ENCODE peak calls at places on chromosomes 1 and 21, in four cellular contexts. H is K562, Z is A549, P is IMR-90. T is an unnamed sample.

GRCh38 chr1:8629241-8630091 is 188.0 kb downstream of the RERE start:
- DNase-seq in H (no peak), Z (no peak), P (peak; percentile 76), T (no peak)

GRCh38 chr21:38383411-38384245 is 114.6 kb downstream of the ERG start:
- DNase-seq in Z (no peak), P (no peak), H (no peak), T (no peak)

GRCh38 chr1:46062651-46063319 is 69.6 kb downstream of the PIK3R3 start:
- DNase-seq in H (no peak), P (peak; percentile 22), Z (no peak), T (no peak)

GRCh38 chr1:169896013-169896412 is 2.3 kb upstream of the SCYL3 start:
- DNase-seq in P (no peak), H (no peak), Z (no peak), T (no peak)

GRCh38 chr1:205535096-205535495 is 30.6 kb downstream of the CDK18 start:
- DNase-seq in Z (no peak), P (no peak), H (no peak), T (no peak)

GRCh38 chr1:153305682-153306081 is 7.1 kb downstream of the PGLYRP3 start:
- DNase-seq in H (no peak), Z (no peak), P (no peak), T (no peak)

GRCh38 chr21:15309721-15310120 is 244.9 kb upstream of the NRIP1 start:
- DNase-seq in Z (no peak), H (no peak), P (no peak), T (no peak)

GRCh38 chr1:5423109-5423508 is 569.1 kb downstream of the NPHP4 start:
- DNase-seq in Z (no peak), P (no peak), H (no peak), T (no peak)

GRCh38 chr1:196723325-196724185 is 51.1 kb upstream of the CFHR3 start:
- DNase-seq in P (peak; percentile 23), H (peak; percentile 29), Z (peak; percentile 68), T (peak; percentile 81)

GRCh38 chr1:231312389-231312788 is 25.3 kb downstream of the EXOC8 start:
- DNase-seq in H (no peak), Z (no peak), P (no peak), T (no peak)

GRCh38 chr1:222071313-222071886 is 329.5 kb upstream of the DUSP10 start:
- DNase-seq in Z (no peak), P (no peak), H (no peak), T (no peak)

GRCh38 chr1:223833948-223834347 is 11.8 kb downstream of the TP53BP2 start:
- DNase-seq in P (no peak), H (no peak), Z (no peak), T (no peak)

GRCh38 chr1:54332781-54333585 is 73.2 kb downstream of the SSBP3 start:
- DNase-seq in P (no peak), H (no peak), Z (no peak), T (no peak)

GRCh38 chr1:31569773-31570172 is 6.5 kb upstream of the TINAGL1 start:
- DNase-seq in P (no peak), H (no peak), Z (no peak), T (no peak)

GRCh38 chr1:199815947-199816346 is 211.6 kb upstream of the NR5A2 start:
- DNase-seq in H (no peak), Z (no peak), P (no peak), T (no peak)

GRCh38 chr1:4771721-4772120 is 117.3 kb downstream of the AJAP1 start:
- DNase-seq in Z (no peak), P (no peak), H (no peak), T (no peak)

GRCh38 chr1:63317007-63317813 is 5.2 kb upstream of the FOXD3 start:
- DNase-seq in H (peak; percentile 80), P (peak; percentile 41), Z (peak; percentile 91), T (no peak)

GRCh38 chr1:100879422-100879821 is 15.2 kb downstream of the EXTL2 start:
- DNase-seq in H (no peak), P (no peak), Z (no peak), T (no peak)

GRCh38 chr1:1630965-1631792 is 794 bp upstream of the MMP23B start:
- DNase-seq in H (no peak), P (no peak), Z (no peak), T (peak; percentile 70)

GRCh38 chr1:198232407-198232806 is 75.6 kb downstream of the NEK7 start:
- DNase-seq in Z (no peak), P (peak; percentile 6), H (no peak), T (no peak)

GRCh38 chr1:223189525-223189902 is 46.5 kb upstream of the TLR5 start:
- DNase-seq in P (no peak), Z (no peak), H (no peak), T (no peak)

GRCh38 chr1:19310720-19311502 is 1.0 kb downstream of the AKR7A2 start:
- DNase-seq in P (peak; percentile 18), H (no peak), Z (no peak), T (no peak)

GRCh38 chr21:14766241-14766640 is 220.1 kb upstream of the SAMSN1 start:
- DNase-seq in H (no peak), Z (peak; percentile 20), P (no peak), T (peak; percentile 48)

GRCh38 chr1:12057382-12057781 is 5.7 kb upstream of the TNFRSF8 start:
- DNase-seq in P (peak; percentile 23), Z (no peak), H (no peak), T (no peak)

GRCh38 chr1:180027949-180028445 is 73.4 kb downstream of the CEP350 start:
- DNase-seq in H (no peak), P (peak; percentile 74), Z (no peak), T (no peak)

GRCh38 chr1:26702680-26703038 is 6.8 kb downstream of the ARID1A start:
- DNase-seq in P (no peak), H (no peak), Z (no peak), T (no peak)

GRCh38 chr1:175471039-175471800 is 272.2 kb downstream of the TNR start:
- DNase-seq in H (no peak), Z (peak; percentile 18), P (no peak), T (no peak)
- TF ChIP-seq CEBPB in H (peak; percentile 34), Z (no peak), P (no peak), T (no peak)

DNA sequence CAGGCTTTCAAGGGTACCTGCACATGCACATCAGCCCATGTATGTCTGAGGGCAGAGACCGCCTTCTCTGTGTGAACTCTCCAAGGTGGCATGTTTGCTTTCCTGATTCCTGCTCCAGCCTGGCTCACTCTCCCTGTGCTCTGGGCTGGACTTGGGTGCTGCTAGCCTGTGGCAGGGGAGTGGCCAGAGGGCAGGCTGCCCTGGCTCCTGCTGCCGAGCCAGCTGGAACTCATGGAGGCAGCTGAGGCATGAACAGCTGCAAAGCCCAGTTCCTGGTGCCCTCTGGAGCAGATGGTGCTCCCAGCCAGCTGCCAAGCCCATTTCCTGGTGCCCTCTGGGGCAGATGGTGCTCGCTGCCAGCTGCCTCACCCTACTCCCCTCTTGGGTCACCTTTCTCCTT is 7.6 kb downstream of the UBL4B start:
- DNase-seq in Z (no peak), H (no peak), P (no peak), T (no peak)
- TF ChIP-seq CEBPB in Z (no peak), H (no peak), P (no peak), T (no peak)

GRCh38 chr1:76218888-76219588 is 144.5 kb downstream of the ST6GALNAC3 start:
- DNase-seq in H (no peak), Z (no peak), P (no peak), T (no peak)

DNA sequence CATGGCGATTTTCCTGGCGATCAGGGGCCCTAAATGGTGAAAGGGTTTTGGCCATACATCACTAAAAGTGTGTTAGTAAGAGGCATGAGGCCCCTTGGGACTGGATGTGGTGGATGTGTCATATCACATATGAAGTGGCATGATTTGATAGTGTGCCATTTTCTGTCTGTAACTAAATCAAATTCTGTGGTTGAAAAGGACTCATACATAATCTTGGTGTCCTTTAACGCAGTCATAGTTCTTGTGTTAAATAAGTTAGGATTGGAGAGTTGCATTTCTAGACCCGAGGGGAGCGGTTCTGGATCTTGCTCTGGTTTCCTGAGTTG is 145.0 kb downstream of the ST6GALNAC3 start:
- DNase-seq in P (no peak), Z (no peak), H (no peak), T (no peak)
- TF ChIP-seq CEBPB in P (no peak), Z (no peak), H (no peak), T (no peak)

GRCh38 chr1:216560527-216560926 is 137.3 kb upstream of the USH2A start:
- DNase-seq in H (no peak), P (no peak), Z (no peak), T (no peak)
- TF ChIP-seq CEBPB in H (no peak), P (no peak), Z (no peak), T (no peak)

GRCh38 chr1:69569983-69570755 is 2.4 kb downstream of the LRRC7 start:
- DNase-seq in H (no peak), Z (no peak), P (no peak), T (no peak)

GRCh38 chr1:69567847-69568434 is at the start of gene LRRC7:
- DNase-seq in Z (no peak), P (no peak), H (peak; percentile 26), T (peak; percentile 72)

GRCh38 chr1:69569281-69569970 is 1.7 kb downstream of the LRRC7 start:
- DNase-seq in H (no peak), Z (no peak), P (no peak), T (no peak)

GRCh38 chr1:69572921-69573320 is 5.2 kb downstream of the LRRC7 start:
- DNase-seq in P (no peak), H (no peak), Z (no peak), T (no peak)

GRCh38 chr1:69568435-69569280 is 936 bp downstream of the LRRC7 start:
- DNase-seq in P (no peak), H (peak; percentile 26), Z (no peak), T (no peak)
- TF ChIP-seq CEBPB in P (no peak), H (no peak), Z (no peak), T (no peak)

DNA sequence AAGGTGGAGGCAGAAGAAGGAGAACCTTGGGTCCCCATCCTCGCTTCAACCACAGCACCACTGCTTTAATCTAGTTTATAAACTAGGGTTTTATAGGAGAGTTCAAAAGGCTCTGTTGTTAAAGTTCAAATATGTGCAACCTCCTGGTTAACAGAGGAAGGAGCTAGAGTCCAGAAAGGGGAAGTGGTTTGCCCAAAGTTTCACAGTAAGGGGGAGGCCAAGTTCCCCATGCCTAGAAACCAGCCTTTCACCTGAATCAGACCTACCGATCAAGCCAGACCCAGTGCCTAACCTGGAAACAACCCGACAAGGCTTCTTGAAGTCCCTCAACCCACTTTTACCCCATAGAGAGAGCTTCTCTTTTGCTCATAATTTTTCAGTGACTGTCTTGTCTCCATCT is 106.5 kb downstream of the PLPP3 start:
- DNase-seq in Z (no peak), H (no peak), P (no peak), T (no peak)
- TF ChIP-seq CEBPB in Z (no peak), H (no peak), P (no peak), T (no peak)

GRCh38 chr1:109477821-109478220 is 5.9 kb upstream of the ATXN7L2 start:
- DNase-seq in H (no peak), P (no peak), Z (no peak), T (no peak)
- TF ChIP-seq CEBPB in H (no peak), P (no peak), Z (no peak), T (no peak)

GRCh38 chr1:201731142-201731541 is 97.8 kb upstream of the IPO9 start:
- DNase-seq in Z (no peak), H (no peak), P (no peak), T (no peak)
- TF ChIP-seq CEBPB in Z (no peak), H (no peak), P (no peak), T (no peak)

T was measured in H1.